ENCODE peak calls at places on chromosomes 2 and 18, in nine cellular contexts. X, L, U, T, A, B, E, C and Y are unnamed samples.
A peak's percentile ranks its signal among the peaks of the same experiment; 100 is the strongest.

GRCh38 chr2:45207105-45207504 is 197.9 kb upstream of the SIX2 start:
- DNase-seq in U (no peak), X (no peak), A (no peak), C (no peak), B (no peak), L (no peak), E (no peak), T (peak; percentile 94), Y (no peak)

GRCh38 chr18:73697395-73697794 is 450.2 kb downstream of the FBXO15 start:
- DNase-seq in U (no peak), T (no peak), C (no peak), E (no peak), A (no peak), B (no peak), L (no peak), X (no peak), Y (no peak)

GRCh38 chr2:59236723-59237122 is 995.6 kb upstream of the FANCL start:
- DNase-seq in C (no peak), A (no peak), T (peak; percentile 72), U (no peak), B (no peak), E (no peak), L (no peak), X (no peak), Y (no peak)

GRCh38 chr2:160891353-160891740 is 268.9 kb upstream of the TANK start:
- DNase-seq in B (no peak), C (no peak), A (no peak), E (no peak), T (no peak), U (no peak), X (no peak), L (no peak), Y (no peak)

GRCh38 chr2:64604929-64605550 is 48.7 kb downstream of the SERTAD2 start:
- DNase-seq in B (peak; percentile 64), X (peak; percentile 47), U (no peak), T (no peak), A (no peak), E (no peak), L (peak; percentile 39), C (peak; percentile 35), Y (peak; percentile 28)

GRCh38 chr18:9690418-9691178 is 17.5 kb upstream of the RAB31 start:
- DNase-seq in E (no peak), L (no peak), A (no peak), C (no peak), X (no peak), U (no peak), T (no peak), B (no peak), Y (no peak)

GRCh38 chr2:86790828-86791561 is at the start of gene CD8A:
- DNase-seq in A (no peak), T (peak; percentile 72), B (no peak), L (no peak), X (no peak), U (peak; percentile 85), C (no peak), E (no peak), Y (no peak)

GRCh38 chr2:184598313-184599053 is at the start of gene ZNF804A:
- DNase-seq in T (peak; percentile 93), B (peak; percentile 20), U (peak; percentile 90), L (peak; percentile 38), A (peak; percentile 15), X (peak; percentile 20), C (no peak), E (no peak), Y (peak; percentile 21)

GRCh38 chr18:27780061-27780740 is 396.7 kb downstream of the CDH2 start:
- DNase-seq in X (no peak), L (no peak), B (no peak), A (no peak), T (no peak), E (no peak), U (no peak), C (no peak), Y (no peak)

GRCh38 chr2:219331560-219332213 is 857 bp downstream of the RESP18 start:
- DNase-seq in X (no peak), U (no peak), T (no peak), L (no peak), A (no peak), B (no peak), E (no peak), C (no peak), Y (no peak)

GRCh38 chr2:225282858-225283693 is 116.4 kb upstream of the NYAP2 start:
- DNase-seq in U (no peak), L (no peak), C (no peak), A (no peak), X (peak; percentile 23), T (peak; percentile 42), B (no peak), E (no peak), Y (no peak)

GRCh38 chr2:1251520-1251919 is 161.7 kb upstream of the TPO start:
- DNase-seq in X (no peak), E (no peak), L (no peak), B (no peak), T (no peak), U (no peak), C (no peak), A (no peak), Y (no peak)

GRCh38 chr2:241892299-241893137 is 23.0 kb downstream of the RTP5 start:
- DNase-seq in A (no peak), C (no peak), L (no peak), T (no peak), U (peak; percentile 65), E (no peak), X (peak; percentile 52), B (peak; percentile 89), Y (no peak)

GRCh38 chr2:109402180-109402579 is 211.6 kb downstream of the SEPTIN10 start:
- DNase-seq in L (no peak), T (no peak), B (no peak), C (no peak), X (no peak), U (no peak), A (no peak), E (no peak), Y (no peak)

GRCh38 chr2:183113630-183114029 is 10.6 kb upstream of the NUP35 start:
- DNase-seq in X (no peak), L (no peak), C (no peak), T (no peak), U (no peak), A (no peak), B (no peak), E (no peak), Y (no peak)

GRCh38 chr2:81937944-81938343 is 1633.4 kb upstream of the LRRTM1 start:
- DNase-seq in L (no peak), E (no peak), C (no peak), X (no peak), T (no peak), A (no peak), U (no peak), B (no peak), Y (no peak)

GRCh38 chr2:38529208-38529607 is 73.5 kb downstream of the HNRNPLL start:
- DNase-seq in B (no peak), U (no peak), X (no peak), L (no peak), C (no peak), A (no peak), T (no peak), E (no peak), Y (no peak)

GRCh38 chr2:190180313-190181065 is 118.0 kb upstream of the MSTN start:
- DNase-seq in L (peak; percentile 57), C (peak; percentile 35), X (peak; percentile 85), E (no peak), B (peak; percentile 36), T (peak; percentile 69), A (peak; percentile 15), U (peak; percentile 85), Y (no peak)

GRCh38 chr18:9874730-9875129 is 11.0 kb upstream of the TXNDC2 start:
- DNase-seq in U (no peak), A (no peak), T (no peak), L (no peak), X (no peak), E (no peak), B (no peak), C (no peak), Y (no peak)

GRCh38 chr2:30194421-30194820 is 36.9 kb upstream of the LBH start:
- DNase-seq in C (no peak), T (no peak), A (no peak), B (no peak), E (no peak), U (no peak), X (no peak), L (peak; percentile 17), Y (peak; percentile 70)

GRCh38 chr2:219543596-219544358 is at the start of the genes CHPF and TMEM198:
- DNase-seq in A (peak; percentile 96), C (peak; percentile 99), X (peak; percentile 99), T (peak; percentile 99), L (peak; percentile 99), B (peak; percentile 99), U (peak; percentile 96), E (peak; percentile 99), Y (peak; percentile 98)

GRCh38 chr2:122168799-122169198 is 413.3 kb downstream of the TSN start:
- DNase-seq in C (no peak), X (no peak), L (no peak), T (no peak), E (no peak), B (no peak), A (no peak), U (no peak), Y (no peak)

GRCh38 chr2:85604568-85605339 is 2.3 kb upstream of the TMEM150A start:
- DNase-seq in A (no peak), U (no peak), C (no peak), B (no peak), E (no peak), L (no peak), T (no peak), X (no peak), Y (no peak)
- TF ChIP-seq POLR2A in A (no peak), U (no peak), C (no peak), B (no peak), E (no peak), L (no peak), T (no peak), X (no peak), Y (no peak)

GRCh38 chr2:25877431-25878360 is 591 bp downstream of the ASXL2 start:
- DNase-seq in C (peak; percentile 23), E (peak; percentile 87), B (peak; percentile 24), L (peak; percentile 49), X (peak; percentile 56), T (peak; percentile 79), A (no peak), U (peak; percentile 89), Y (peak; percentile 89)
- TF ChIP-seq POLR2A in C (no peak), E (no peak), B (no peak), L (no peak), X (peak; percentile 5), T (no peak), A (no peak), U (no peak), Y (no peak)

GRCh38 chr2:2831656-2832055 is 500.6 kb upstream of the MYT1L start:
- DNase-seq in T (no peak), E (peak; percentile 47), C (no peak), X (no peak), L (peak; percentile 22), B (no peak), A (no peak), U (peak; percentile 54), Y (no peak)
- TF ChIP-seq POLR2A in T (no peak), E (no peak), C (no peak), X (no peak), L (no peak), B (no peak), A (no peak), U (no peak), Y (no peak)

GRCh38 chr2:176130153-176130916 is 830 bp downstream of the HOXD8 start:
- DNase-seq in B (peak; percentile 85), C (no peak), T (no peak), E (no peak), A (no peak), U (peak; percentile 84), L (no peak), X (no peak), Y (peak; percentile 91)
- TF ChIP-seq POLR2A in B (peak; percentile 20), C (no peak), T (no peak), E (peak; percentile 7), A (no peak), U (no peak), L (no peak), X (no peak), Y (no peak)